ENCODE peak calls at places on chromosomes 5 and 9, in ten cellular contexts. I is activated CD4-positive, alpha-beta T cell treated with anti-CD3 and anti-CD28 coated beads for 24 hours; E is NCI-H1417; N is iris pigment epithelial cell; X is fibroblast of lung; T is cardiac septum; J is NCI-H1930; V is AG10803; P is A549; D is GOT3. H is an unnamed sample.

GRCh38 chr9:117341161-117341560 is 73.7 kb downstream of the ASTN2 start:
- DNase-seq in I (no peak), E (no peak), N (no peak), X (no peak), T (no peak), J (no peak), V (no peak), P (no peak), D (no peak), H (no peak)

GRCh38 chr5:36654598-36654997 is 48.2 kb downstream of the SLC1A3 start:
- DNase-seq in I (no peak), E (no peak), N (no peak), X (no peak), T (no peak), J (no peak), V (no peak), P (no peak), D (no peak), H (no peak)

GRCh38 chr9:2367970-2368369 is 253.6 kb upstream of the VLDLR start:
- DNase-seq in I (no peak), E (no peak), N (no peak), X (no peak), T (no peak), J (no peak), V (no peak), P (no peak), D (no peak), H (no peak)

GRCh38 chr5:170491479-170491878 is 12.3 kb upstream of the KCNIP1 start:
- DNase-seq in I (no peak), E (no peak), N (peak; percentile 86), X (peak; percentile 83), T (no peak), J (no peak), V (peak; percentile 98), P (no peak), D (no peak), H (peak; percentile 33)

GRCh38 chr5:60207031-60207430 is 313.5 kb upstream of the PDE4D start:
- DNase-seq in I (no peak), E (no peak), N (no peak), X (no peak), T (no peak), J (no peak), V (no peak), P (no peak), D (no peak), H (no peak)

GRCh38 chr5:88890070-88890781 is 7.2 kb upstream of the MEF2C start:
- DNase-seq in I (no peak), E (no peak), N (no peak), X (no peak), T (no peak), J (no peak), V (no peak), P (no peak), D (no peak), H (no peak)

GRCh38 chr5:92391-93220 is 638 bp downstream of the PLEKHG4B start:
- DNase-seq in I (no peak), E (no peak), N (no peak), X (peak; percentile 2), T (no peak), J (no peak), V (no peak), P (no peak), D (no peak), H (no peak)

GRCh38 chr5:172479034-172479783 is 24.9 kb upstream of the SH3PXD2B start:
- DNase-seq in I (no peak), E (peak; percentile 79), N (peak; percentile 88), X (peak; percentile 91), T (peak; percentile 86), J (peak; percentile 56), V (peak; percentile 86), P (peak; percentile 92), D (peak; percentile 45), H (peak; percentile 16)

GRCh38 chr9:34500623-34501267 is 22.0 kb downstream of the ENHO start:
- DNase-seq in I (peak; percentile 81), E (peak; percentile 15), N (no peak), X (peak; percentile 27), T (no peak), J (peak; percentile 46), V (peak; percentile 17), P (peak; percentile 73), D (no peak), H (no peak)